ENCODE peak calls at places on chromosomes 11 and 22, in six cellular contexts. I is CD4-positive, alpha-beta T cell; E is foreskin fibroblast; J is RKO; M is right cardiac atrium; N is Calu3. R is an unnamed sample.

GRCh38 chr11:75450826-75451783 is 18.1 kb upstream of the KLHL35 start:
- DNase-seq in M (peak; percentile 56), J (no peak), N (peak; percentile 49), I (no peak), E (no peak), R (no peak)

GRCh38 chr11:115958089-115959000 is 454.1 kb upstream of the CADM1 start:
- DNase-seq in N (no peak), E (no peak), J (no peak), M (no peak), I (no peak), R (no peak)

GRCh38 chr11:109155291-109155690 is 266.7 kb upstream of the C11orf87 start:
- DNase-seq in I (no peak), J (no peak), M (no peak), N (no peak), E (no peak), R (no peak)

GRCh38 chr11:28903716-28904115 is 795.5 kb downstream of the METTL15 start:
- DNase-seq in E (no peak), M (no peak), J (no peak), N (no peak), I (no peak), R (no peak)

GRCh38 chr11:36243641-36244040 is 45.6 kb downstream of the COMMD9 start:
- DNase-seq in M (no peak), I (no peak), J (no peak), N (no peak), E (no peak), R (no peak)

GRCh38 chr11:27139742-27140141 is 99.1 kb downstream of the BBOX1 start:
- DNase-seq in E (peak; percentile 34), I (no peak), N (no peak), J (no peak), M (no peak), R (no peak)

GRCh38 chr11:120471131-120471530 is 40.4 kb upstream of the GRIK4 start:
- DNase-seq in J (no peak), M (no peak), I (no peak), N (no peak), E (peak; percentile 58), R (no peak)

GRCh38 chr11:70544067-70544773 is 145.9 kb downstream of the CTTN start:
- DNase-seq in E (no peak), J (no peak), M (no peak), N (no peak), I (no peak), R (no peak)

GRCh38 chr11:199782-200181 is 6.9 kb downstream of the SCGB1C1 start:
- DNase-seq in E (no peak), J (no peak), I (no peak), N (no peak), M (peak; percentile 53), R (no peak)

GRCh38 chr11:63805844-63806415 is 7.3 kb upstream of the SPINDOC start:
- DNase-seq in N (no peak), M (peak; percentile 64), J (no peak), E (no peak), I (no peak), R (peak; percentile 27)

GRCh38 chr22:23750374-23750743 is 553 bp downstream of the ZNF70 start:
- DNase-seq in J (no peak), M (no peak), N (no peak), E (no peak), I (no peak), R (no peak)

GRCh38 chr11:82899191-82899820 is 924 bp downstream of the PRCP start:
- DNase-seq in M (no peak), I (no peak), E (no peak), N (no peak), J (peak; percentile 33), R (no peak)

R was measured in HTR-8/SVneo.